ENCODE peak calls at places on chromosomes 7 and 10, in five cellular contexts. V, D, R, I and C are unnamed samples.

GRCh38 chr10:101840741-101841453 is 2.7 kb downstream of the KCNIP2 start:
- DNase-seq in V (peak; percentile 92), D (peak; percentile 55), R (peak; percentile 84), I (peak; percentile 62), C (peak; percentile 90)

GRCh38 chr7:158973440-158973839 is 117.1 kb downstream of the DYNC2I1 start:
- DNase-seq in V (peak; percentile 78), D (peak; percentile 17), R (no peak), I (no peak), C (no peak)

GRCh38 chr7:35257251-35258124 is 3.6 kb upstream of the TBX20 start:
- DNase-seq in V (no peak), D (no peak), R (no peak), I (no peak), C (no peak)

GRCh38 chr10:108615576-108616320 is 1307.6 kb downstream of the XPNPEP1 start:
- DNase-seq in V (no peak), D (no peak), R (no peak), I (no peak), C (no peak)

GRCh38 chr10:32943854-32944661 is 14.0 kb downstream of the ITGB1 start:
- DNase-seq in V (no peak), D (no peak), R (no peak), I (no peak), C (no peak)

GRCh38 chr10:60735244-60735643 is 43.0 kb upstream of the CDK1 start:
- DNase-seq in V (no peak), D (no peak), R (no peak), I (no peak), C (no peak)

GRCh38 chr7:2586326-2587020 is 27.7 kb downstream of the IQCE start:
- DNase-seq in V (no peak), D (no peak), R (no peak), I (no peak), C (no peak)

GRCh38 chr7:77415822-77416620 is at the start of gene GSAP:
- DNase-seq in V (peak; percentile 81), D (peak; percentile 57), R (peak; percentile 67), I (peak; percentile 49), C (peak; percentile 72)

GRCh38 chr7:57407125-57407524 is 42.9 kb upstream of the ZNF716 start:
- DNase-seq in V (no peak), D (no peak), R (no peak), I (no peak), C (no peak)

GRCh38 chr10:62356447-62356846 is 17.7 kb upstream of the ZNF365 start:
- DNase-seq in V (no peak), D (no peak), R (no peak), I (no peak), C (no peak)

GRCh38 chr7:81960026-81960425 is 190.2 kb upstream of the HGF start:
- DNase-seq in V (no peak), D (no peak), R (no peak), I (no peak), C (no peak)

GRCh38 chr7:157540606-157541294 is 203.9 kb downstream of the DNAJB6 start:
- DNase-seq in V (no peak), D (no peak), R (no peak), I (no peak), C (no peak)

GRCh38 chr7:23712368-23713284 is 2.6 kb downstream of the STK31 start:
- DNase-seq in V (peak; percentile 68), D (no peak), R (no peak), I (no peak), C (peak; percentile 55)

GRCh38 chr7:107187774-107188173 is 19.0 kb downstream of the HBP1 start:
- DNase-seq in V (no peak), D (no peak), R (no peak), I (no peak), C (no peak)

GRCh38 chr10:80136134-80136571 is 3.6 kb downstream of the PLAC9 start:
- DNase-seq in V (no peak), D (no peak), R (peak; percentile 93), I (no peak), C (peak; percentile 80)

GRCh38 chr7:1103009-1103788 is 15.3 kb downstream of the GPER1 start:
- DNase-seq in V (peak; percentile 77), D (no peak), R (no peak), I (no peak), C (no peak)

GRCh38 chr10:78910886-78911285 is 157.9 kb upstream of the ZMIZ1 start:
- DNase-seq in V (no peak), D (no peak), R (no peak), I (no peak), C (no peak)

GRCh38 chr10:32348297-32349198 is 1.6 kb upstream of the EPC1 start:
- DNase-seq in V (no peak), D (no peak), R (no peak), I (no peak), C (no peak)

GRCh38 chr7:35430547-35431153 is 176.8 kb upstream of the TBX20 start:
- DNase-seq in V (peak; percentile 34), D (no peak), R (no peak), I (no peak), C (no peak)

GRCh38 chr10:62049815-62050626 is 148.5 kb downstream of the ARID5B start:
- DNase-seq in V (no peak), D (no peak), R (no peak), I (no peak), C (no peak)

GRCh38 chr7:78176186-78176585 is 377.6 kb downstream of the PHTF2 start:
- DNase-seq in V (no peak), D (no peak), R (no peak), I (no peak), C (peak; percentile 14)

GRCh38 chr7:128796325-128796724 is 4.6 kb downstream of the CCDC136 start:
- DNase-seq in V (no peak), D (no peak), R (no peak), I (no peak), C (no peak)

GRCh38 chr10:30870926-30871325 is 160.7 kb downstream of the ZNF438 start:
- DNase-seq in V (no peak), D (no peak), R (no peak), I (no peak), C (no peak)

GRCh38 chr7:2624293-2624881 is 7.4 kb upstream of the TTYH3 start:
- DNase-seq in V (no peak), D (no peak), R (no peak), I (no peak), C (no peak)

GRCh38 chr10:110413903-110414562 is 83.7 kb upstream of the DUSP5 start:
- DNase-seq in V (no peak), D (no peak), R (no peak), I (no peak), C (no peak)

GRCh38 chr7:30206466-30206865 is 71.7 kb downstream of the MTURN start:
- DNase-seq in V (no peak), D (no peak), R (no peak), I (no peak), C (no peak)

GRCh38 chr10:91036807-91037405 is 116.0 kb upstream of the ANKRD1 start:
- DNase-seq in V (no peak), D (no peak), R (no peak), I (no peak), C (no peak)

GRCh38 chr7:72466797-72467196 is 54.7 kb upstream of the CALN1 start:
- DNase-seq in V (no peak), D (no peak), R (no peak), I (no peak), C (no peak)

GRCh38 chr10:79127151-79127961 is 58.6 kb downstream of the ZMIZ1 start:
- DNase-seq in V (no peak), D (no peak), R (peak; percentile 50), I (no peak), C (peak; percentile 59)

GRCh38 chr7:2313450-2314208 is 612 bp downstream of the SNX8 start:
- DNase-seq in V (peak; percentile 33), D (no peak), R (peak; percentile 24), I (no peak), C (peak; percentile 53)

GRCh38 chr7:42107484-42107883 is 129.5 kb downstream of the GLI3 start:
- DNase-seq in V (no peak), D (no peak), R (peak; percentile 23), I (no peak), C (peak; percentile 87)

GRCh38 chr10:75532253-75532924 is 101.0 kb downstream of the LRMDA start:
- DNase-seq in V (no peak), D (no peak), R (no peak), I (no peak), C (no peak)

GRCh38 chr10:88926484-88927249 is 25.9 kb downstream of the ACTA2 start:
- DNase-seq in V (no peak), D (no peak), R (peak; percentile 32), I (no peak), C (no peak)

GRCh38 chr7:133053321-133053891 is 28.5 kb downstream of the CHCHD3 start:
- DNase-seq in V (no peak), D (no peak), R (peak; percentile 65), I (no peak), C (peak; percentile 85)

GRCh38 chr7:112594397-112594796 is 113.6 kb downstream of the LSMEM1 start:
- DNase-seq in V (no peak), D (no peak), R (no peak), I (no peak), C (no peak)

GRCh38 chr10:86946215-86947170 is 10.9 kb downstream of the MMRN2 start:
- DNase-seq in V (no peak), D (no peak), R (no peak), I (peak; percentile 51), C (no peak)